ENCODE peak calls at places on chromosomes 2 and 18, in eight cellular contexts. Y is psoas muscle; Z is CD8-positive, alpha-beta memory T cell; U is tibial nerve; K is CD8-positive, alpha-beta T cell; R is thyroid gland; N is astrocyte; E is CD4-positive, alpha-beta memory T cell. P is an unnamed sample.

GRCh38 chr18:35334821-35335220 is 9.4 kb downstream of the ZNF24 start:
- DNase-seq in Y (no peak), Z (no peak), U (no peak), K (no peak), R (no peak), N (peak), E (no peak), P (no peak)

GRCh38 chr18:23317975-23318675 is 135.0 kb upstream of the RIOK3 start:
- DNase-seq in Y (no peak), Z (no peak), U (no peak), K (no peak), R (no peak), N (peak), E (no peak), P (no peak)

GRCh38 chr2:127597046-127597983 is 48.6 kb upstream of the GPR17 start:
- DNase-seq in Y (no peak), Z (no peak), U (no peak), K (no peak), R (no peak), N (no peak), E (no peak), P (no peak)

GRCh38 chr18:79613186-79613931 is 66.2 kb upstream of the CTDP1 start:
- DNase-seq in Y (no peak), Z (no peak), U (no peak), K (no peak), R (no peak), N (no peak), E (no peak), P (no peak)

GRCh38 chr18:56770873-56771272 is 119.7 kb downstream of the WDR7 start:
- DNase-seq in Y (no peak), Z (no peak), U (no peak), K (no peak), R (no peak), N (no peak), E (no peak), P (no peak)

GRCh38 chr2:69164379-69164778 is 151.4 kb downstream of the ANTXR1 start:
- DNase-seq in Y (no peak), Z (no peak), U (no peak), K (no peak), R (no peak), N (peak), E (no peak), P (no peak)

GRCh38 chr18:34957864-34958259 is 83.4 kb upstream of the MAPRE2 start:
- DNase-seq in Y (no peak), Z (no peak), U (no peak), K (no peak), R (no peak), N (no peak), E (no peak), P (no peak)

GRCh38 chr2:121648206-121648605 is 1.1 kb downstream of the CLASP1 start:
- DNase-seq in Y (no peak), Z (no peak), U (no peak), K (no peak), R (no peak), N (peak), E (no peak), P (no peak)

GRCh38 chr2:207188601-207189000 is 22.9 kb upstream of the KLF7 start:
- DNase-seq in Y (no peak), Z (no peak), U (no peak), K (no peak), R (no peak), N (peak), E (no peak), P (no peak)

GRCh38 chr2:111617804-111618576 is 266.0 kb downstream of the ANAPC1 start:
- DNase-seq in Y (peak), Z (no peak), U (peak), K (no peak), R (peak), N (no peak), E (no peak), P (no peak)

GRCh38 chr2:195406886-195407603 is 250.0 kb upstream of the SLC39A10 start:
- DNase-seq in Y (no peak), Z (no peak), U (no peak), K (no peak), R (no peak), N (peak), E (no peak), P (no peak)

GRCh38 chr2:76506538-76506937 is 795.8 kb upstream of the GCFC2 start:
- DNase-seq in Y (no peak), Z (no peak), U (no peak), K (no peak), R (no peak), N (no peak), E (no peak), P (no peak)

GRCh38 chr2:241858206-241859016 is at the start of gene PDCD1:
- DNase-seq in Y (peak), Z (peak), U (no peak), K (peak), R (peak), N (no peak), E (peak), P (no peak)

GRCh38 chr2:59826177-59826576 is 727.3 kb downstream of the BCL11A start:
- DNase-seq in Y (no peak), Z (no peak), U (no peak), K (no peak), R (no peak), N (no peak), E (no peak), P (no peak)

GRCh38 chr2:128500136-128500800 is 181.6 kb upstream of the HS6ST1 start:
- DNase-seq in Y (no peak), Z (no peak), U (no peak), K (no peak), R (no peak), N (peak), E (no peak), P (no peak)

GRCh38 chr2:207437857-207438166 is 92.0 kb upstream of the CREB1 start:
- DNase-seq in Y (no peak), Z (no peak), U (no peak), K (no peak), R (no peak), N (no peak), E (no peak), P (no peak)

GRCh38 chr2:239252433-239253200 is 148.2 kb downstream of the HDAC4 start:
- DNase-seq in Y (peak), Z (no peak), U (no peak), K (no peak), R (no peak), N (no peak), E (no peak), P (no peak)

GRCh38 chr2:178553047-178553446 is 72.8 kb downstream of the PLEKHA3 start:
- DNase-seq in Y (no peak), Z (no peak), U (no peak), K (no peak), R (no peak), N (peak), E (no peak), P (no peak)

GRCh38 chr2:190792956-190793888 is 87.4 kb upstream of the GLS start:
- DNase-seq in Y (no peak), Z (no peak), U (no peak), K (no peak), R (no peak), N (peak), E (no peak), P (no peak)

GRCh38 chr2:10580991-10581390 is 108.8 kb downstream of the NOL10 start:
- DNase-seq in Y (no peak), Z (no peak), U (no peak), K (no peak), R (no peak), N (no peak), E (no peak), P (no peak)

GRCh38 chr2:16625201-16625729 is 40.4 kb downstream of the CYRIA start:
- DNase-seq in Y (no peak), Z (no peak), U (no peak), K (no peak), R (no peak), N (no peak), E (no peak), P (peak)

GRCh38 chr2:86300496-86300895 is 36.9 kb downstream of the REEP1 start:
- DNase-seq in Y (no peak), Z (no peak), U (no peak), K (no peak), R (no peak), N (no peak), E (no peak), P (no peak)

GRCh38 chr2:187093771-187094412 is 244.9 kb upstream of the ZSWIM2 start:
- DNase-seq in Y (no peak), Z (no peak), U (no peak), K (no peak), R (no peak), N (no peak), E (no peak), P (no peak)

GRCh38 chr2:161414385-161415040 is 1.6 kb upstream of the TBR1 start:
- DNase-seq in Y (peak), Z (no peak), U (no peak), K (no peak), R (no peak), N (peak), E (no peak), P (no peak)

GRCh38 chr2:167599228-167599627 is 648.2 kb downstream of the STK39 start:
- DNase-seq in Y (no peak), Z (no peak), U (no peak), K (no peak), R (no peak), N (no peak), E (no peak), P (no peak)

GRCh38 chr18:39453882-39454281 is 1888.3 kb upstream of the CELF4 start:
- DNase-seq in Y (no peak), Z (no peak), U (no peak), K (no peak), R (no peak), N (peak), E (no peak), P (no peak)

GRCh38 chr18:78006805-78007204 is 757.2 kb downstream of the GALR1 start:
- DNase-seq in Y (no peak), Z (no peak), U (no peak), K (no peak), R (no peak), N (no peak), E (no peak), P (no peak)
- H3K4me3 ChIP-seq in Y (no peak), Z (no peak), U (no peak), K (no peak), R (no peak), N (no peak), E (no peak), P (no peak)

GRCh38 chr2:27705851-27706622 is 42.3 kb downstream of the SLC4A1AP start:
- DNase-seq in Y (peak), Z (no peak), U (peak), K (no peak), R (peak), N (peak), E (no peak), P (peak)
- H3K27ac ChIP-seq in Y (peak), Z (no peak), U (peak), K (no peak), R (peak), N (peak), E (no peak), P (peak)

GRCh38 chr18:25503567-25504081 is 151.7 kb upstream of the ZNF521 start:
- DNase-seq in Y (peak), Z (no peak), U (peak), K (no peak), R (peak), N (peak), E (no peak), P (peak)
- H3K4me3 ChIP-seq in Y (peak), Z (no peak), U (peak), K (no peak), R (no peak), N (peak), E (no peak), P (peak)

GRCh38 chr18:12423820-12424219 is 16.1 kb downstream of the PRELID3A start:
- DNase-seq in Y (no peak), Z (no peak), U (no peak), K (no peak), R (no peak), N (no peak), E (no peak), P (no peak)

GRCh38 chr18:12424252-12424651 is 16.5 kb downstream of the PRELID3A start:
- DNase-seq in Y (no peak), Z (no peak), U (no peak), K (no peak), R (no peak), N (no peak), E (no peak), P (no peak)

GRCh38 chr18:12429556-12429955 is 21.8 kb downstream of the PRELID3A start:
- DNase-seq in Y (no peak), Z (no peak), U (no peak), K (no peak), R (no peak), N (no peak), E (no peak), P (no peak)

GRCh38 chr18:12428923-12429322 is 21.2 kb downstream of the PRELID3A start:
- DNase-seq in Y (no peak), Z (no peak), U (no peak), K (no peak), R (no peak), N (no peak), E (no peak), P (no peak)

DNA sequence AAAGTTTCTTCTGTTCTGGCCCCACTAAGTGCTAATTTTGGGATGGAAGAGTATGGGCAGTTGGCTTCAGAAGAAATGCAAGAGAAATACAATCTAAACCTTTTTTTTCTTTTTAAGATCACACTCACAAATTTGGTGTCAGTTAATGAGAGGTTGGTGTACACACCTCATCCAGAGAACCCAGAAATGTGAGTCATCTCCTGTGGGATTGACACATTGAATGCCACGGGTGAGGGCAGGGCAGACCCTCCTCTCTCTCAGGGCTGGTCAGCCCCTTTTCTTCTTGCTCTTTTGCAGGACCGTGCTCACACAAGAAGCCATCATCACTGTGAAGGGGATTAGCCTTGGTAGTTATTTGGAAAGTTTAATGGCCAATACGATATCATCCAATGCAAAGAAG is 19.2 kb downstream of the PRELID3A start:
- DNase-seq in Y (no peak), Z (no peak), U (no peak), K (no peak), R (no peak), N (no peak), E (no peak), P (no peak)
- H3K27ac ChIP-seq in Y (no peak), Z (no peak), U (no peak), K (no peak), R (no peak), N (no peak), E (no peak), P (no peak)

DNA sequence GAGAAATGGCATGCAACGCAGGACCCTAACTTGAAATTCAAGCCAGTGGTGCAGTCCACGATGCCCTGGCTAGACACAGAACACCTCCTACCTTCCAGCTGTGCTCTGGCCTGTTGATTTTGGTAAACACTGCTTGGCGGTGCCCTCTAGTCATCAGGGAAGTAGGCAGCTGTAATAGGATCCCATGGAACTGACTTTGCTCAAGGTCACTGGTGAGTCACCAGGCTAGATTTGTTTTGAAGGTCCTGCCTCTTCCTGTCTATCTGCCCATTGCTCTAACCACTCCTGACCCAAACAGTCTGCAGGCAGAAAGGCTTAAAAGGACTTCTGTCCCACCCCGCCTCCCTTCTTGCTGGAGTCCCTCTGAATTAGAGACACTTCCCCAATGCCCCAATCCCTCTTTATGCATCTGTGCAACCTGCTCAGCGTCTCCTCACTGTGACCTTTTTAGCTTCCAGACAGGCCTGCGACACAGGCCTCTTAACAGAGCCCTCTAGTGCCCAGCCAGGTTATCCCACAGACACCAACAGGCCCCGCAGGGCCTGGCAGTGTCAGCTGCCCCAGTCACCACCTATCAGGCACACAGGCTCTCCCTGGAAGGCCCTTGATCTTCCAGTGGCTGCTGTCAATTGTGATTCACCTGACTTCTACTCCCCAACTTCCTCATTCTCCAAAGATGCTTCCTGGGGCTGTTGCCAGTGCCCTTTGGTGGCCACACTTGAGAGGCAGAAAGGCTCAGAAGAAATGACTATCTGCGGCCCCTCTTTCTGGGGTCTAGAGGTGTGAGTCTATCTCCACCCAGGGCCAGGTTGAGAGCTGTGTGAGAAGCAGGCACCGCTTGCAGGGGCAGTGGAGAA is 5.2 kb downstream of the TMEM127 start:
- DNase-seq in Y (peak), Z (no peak), U (no peak), K (no peak), R (peak), N (peak), E (no peak), P (peak)
- H3K4me3 ChIP-seq in Y (peak), Z (no peak), U (no peak), K (no peak), R (no peak), N (peak), E (no peak), P (no peak)

P was measured in lung.